ENCODE peak calls at places on chromosomes 6 and 20, in seven cellular contexts. H is H1, F is SK-N-SH, Z is GM12878, Y is HCT116, P is K562, R is HepG2. G is an unnamed sample.

GRCh38 chr6:125549202-125549884 is 200.1 kb upstream of the HEY2 start:
- DNase-seq in H (no peak), F (no peak), Z (no peak), Y (no peak), P (no peak), R (no peak), G (no peak)

GRCh38 chr6:100549406-100550167 is 84.9 kb upstream of the SIM1 start:
- DNase-seq in H (no peak), F (no peak), Z (no peak), Y (no peak), P (no peak), R (no peak), G (no peak)

GRCh38 chr6:38155576-38156204 is 336.2 kb downstream of the ZFAND3 start:
- DNase-seq in H (no peak), F (no peak), Z (no peak), Y (no peak), P (no peak), R (no peak), G (no peak)

GRCh38 chr20:39468703-39469102 is 506.6 kb downstream of the DHX35 start:
- DNase-seq in H (no peak), F (no peak), Z (no peak), Y (no peak), P (no peak), R (no peak), G (peak; percentile 16)

GRCh38 chr6:12386816-12387215 is 96.7 kb downstream of the EDN1 start:
- DNase-seq in H (no peak), F (no peak), Z (no peak), Y (no peak), P (no peak), R (no peak), G (no peak)

GRCh38 chr20:59428006-59428405 is 127.6 kb downstream of the EDN3 start:
- DNase-seq in H (no peak), F (no peak), Z (no peak), Y (no peak), P (no peak), R (no peak), G (no peak)

GRCh38 chr6:43173496-43174262 is 2.6 kb downstream of the SRF start:
- DNase-seq in H (no peak), F (no peak), Z (no peak), Y (no peak), P (no peak), R (no peak), G (no peak)

GRCh38 chr6:161396539-161396938 is 122.7 kb upstream of the AGPAT4 start:
- DNase-seq in H (no peak), F (no peak), Z (no peak), Y (no peak), P (no peak), R (no peak), G (no peak)

GRCh38 chr20:3046677-3047462 is 1.0 kb downstream of the MRPS26 start:
- DNase-seq in H (peak; percentile 62), F (no peak), Z (no peak), Y (peak; percentile 34), P (no peak), R (peak; percentile 47), G (peak; percentile 85)

GRCh38 chr6:139699335-139699734 is 324.9 kb upstream of the CITED2 start:
- DNase-seq in H (no peak), F (no peak), Z (no peak), Y (no peak), P (no peak), R (no peak), G (no peak)

GRCh38 chr6:3749390-3749978 is 2.0 kb downstream of the PXDC1 start:
- DNase-seq in H (no peak), F (no peak), Z (no peak), Y (no peak), P (peak; percentile 52), R (no peak), G (peak; percentile 80)

GRCh38 chr6:10595731-10596664 is 74.8 kb downstream of the GCNT2 start:
- DNase-seq in H (no peak), F (no peak), Z (no peak), Y (no peak), P (no peak), R (no peak), G (no peak)

GRCh38 chr6:39934060-39934757 is at the start of gene MOCS1:
- DNase-seq in H (peak; percentile 85), F (peak; percentile 93), Z (no peak), Y (peak; percentile 32), P (peak; percentile 93), R (peak; percentile 70), G (peak; percentile 74)

GRCh38 chr6:122432816-122433215 is 33.4 kb downstream of the HSF2 start:
- DNase-seq in H (no peak), F (no peak), Z (no peak), Y (no peak), P (no peak), R (no peak), G (no peak)

GRCh38 chr6:157046776-157047175 is 269.6 kb downstream of the ARID1B start:
- DNase-seq in H (no peak), F (no peak), Z (no peak), Y (no peak), P (no peak), R (no peak), G (no peak)

GRCh38 chr20:58839474-58839874 is 11.2 kb downstream of the GNAS-AS1 start:
- DNase-seq in H (peak; percentile 71), F (peak; percentile 85), Z (no peak), Y (peak; percentile 7), P (peak; percentile 57), R (peak; percentile 34), G (peak; percentile 86)

GRCh38 chr6:34576286-34576955 is 20.3 kb upstream of the SPDEF start:
- DNase-seq in H (no peak), F (no peak), Z (no peak), Y (no peak), P (no peak), R (no peak), G (no peak)

GRCh38 chr6:111951439-111952140 is 78.3 kb upstream of the FYN start:
- DNase-seq in H (no peak), F (no peak), Z (no peak), Y (no peak), P (no peak), R (no peak), G (no peak)

GRCh38 chr6:82205793-82206425 is 41.6 kb downstream of the IBTK start:
- DNase-seq in H (no peak), F (peak; percentile 38), Z (no peak), Y (no peak), P (peak; percentile 11), R (peak; percentile 5), G (no peak)

GRCh38 chr6:53179961-53180651 is 31.5 kb upstream of the GCM1 start:
- DNase-seq in H (no peak), F (no peak), Z (no peak), Y (no peak), P (no peak), R (no peak), G (peak; percentile 80)

GRCh38 chr6:53174996-53175395 is 26.4 kb upstream of the GCM1 start:
- DNase-seq in H (no peak), F (no peak), Z (no peak), Y (no peak), P (no peak), R (no peak), G (peak; percentile 74)

GRCh38 chr6:53180678-53181077 is 32.0 kb upstream of the GCM1 start:
- DNase-seq in H (no peak), F (no peak), Z (no peak), Y (no peak), P (no peak), R (no peak), G (no peak)

GRCh38 chr6:53178837-53179432 is 30.3 kb upstream of the GCM1 start:
- DNase-seq in H (no peak), F (no peak), Z (no peak), Y (no peak), P (no peak), R (no peak), G (no peak)
- TF ChIP-seq JUND in H (no peak), F (no peak), Z (no peak), Y (no peak), P (no peak), R (no peak), G (no peak)

GRCh38 chr6:158131926-158132325 is 36.1 kb downstream of the SERAC1 start:
- DNase-seq in H (no peak), F (peak; percentile 62), Z (no peak), Y (no peak), P (peak; percentile 31), R (peak; percentile 58), G (no peak)
- TF ChIP-seq JUND in H (no peak), F (no peak), Z (no peak), Y (no peak), P (no peak), R (no peak), G (no peak)

GRCh38 chr6:144151010-144151727 is 852 bp downstream of the STX11 start:
- DNase-seq in H (no peak), F (no peak), Z (peak; percentile 88), Y (no peak), P (no peak), R (no peak), G (no peak)
- TF ChIP-seq JUND in H (no peak), F (no peak), Z (peak; percentile 88), Y (no peak), P (no peak), R (no peak), G (no peak)

DNA sequence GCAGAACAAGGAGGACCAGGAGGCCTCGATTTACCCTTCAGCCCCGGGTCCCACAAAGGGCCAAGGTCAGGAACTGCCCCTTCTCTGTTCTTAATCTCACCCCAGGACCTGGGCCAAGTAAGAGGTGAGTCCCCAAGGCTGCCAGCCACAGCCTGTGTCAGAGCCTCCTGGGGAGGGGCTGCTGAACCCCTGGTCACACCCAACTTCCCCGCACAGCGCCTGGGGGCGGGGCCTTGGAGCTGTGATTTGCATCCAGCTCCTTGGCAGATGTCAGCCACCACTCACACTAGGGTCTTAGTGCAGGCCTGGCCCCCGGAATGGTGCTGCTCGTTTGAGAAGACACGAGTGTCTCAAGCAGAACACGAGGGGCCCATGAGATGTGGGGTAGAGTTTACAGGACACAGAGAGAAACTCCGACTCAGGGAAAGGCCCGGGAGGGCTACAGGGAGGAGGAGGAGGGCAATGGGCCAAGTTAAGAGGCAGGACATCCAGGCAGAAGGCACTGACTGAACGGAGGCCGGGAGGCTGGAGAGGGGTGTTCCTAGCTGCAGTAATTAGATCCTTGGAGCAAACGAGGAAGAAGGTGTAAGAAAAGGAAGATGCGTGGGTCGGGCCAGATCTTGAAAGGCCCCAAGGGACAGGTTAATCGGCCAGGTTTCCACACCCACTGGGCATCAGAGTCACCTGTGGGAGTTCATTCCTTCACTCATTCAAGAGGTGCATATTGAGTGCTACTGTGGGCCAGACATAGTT is 26.9 kb downstream of the ZBP1 start:
- DNase-seq in H (no peak), F (no peak), Z (no peak), Y (no peak), P (peak; percentile 60), R (no peak), G (no peak)
- TF ChIP-seq JUND in H (no peak), F (no peak), Z (no peak), Y (no peak), P (no peak), R (no peak), G (no peak)

GRCh38 chr6:141088171-141088570 is 1044.6 kb upstream of the GJE1 start:
- DNase-seq in H (no peak), F (no peak), Z (no peak), Y (no peak), P (no peak), R (no peak), G (no peak)
- TF ChIP-seq JUND in H (no peak), F (no peak), Z (no peak), Y (no peak), P (no peak), R (no peak), G (no peak)

G was measured in T47D.